ENCODE peak calls at places on chromosome 3, in ten cellular contexts. N is GM23338, E is hepatocyte, G is spleen, T is astrocyte of the cerebellum, S is esophagus muscularis mucosa, F is left lung, X is AG09309, K is AG10803, A is cardiac fibroblast. H is an unnamed sample.

GRCh38 chr3:100993309-100993708 is at the start of gene ABI3BP:
- DNase-seq in N (no peak), E (peak), G (peak), T (peak), S (no peak), F (peak), X (peak), K (peak), A (peak), H (peak)

GRCh38 chr3:99825239-99825638 is 7.6 kb downstream of the CMSS1 start:
- DNase-seq in N (no peak), E (no peak), G (no peak), T (no peak), S (no peak), F (no peak), X (no peak), K (no peak), A (no peak), H (no peak)

GRCh38 chr3:143963946-143964345 is 7.7 kb upstream of the DIPK2A start:
- DNase-seq in N (no peak), E (no peak), G (peak), T (no peak), S (no peak), F (peak), X (no peak), K (no peak), A (peak), H (no peak)

GRCh38 chr3:128079823-128080222 is 27.6 kb downstream of the SEC61A1 start:
- DNase-seq in N (no peak), E (no peak), G (no peak), T (no peak), S (no peak), F (no peak), X (no peak), K (no peak), A (no peak), H (no peak)

GRCh38 chr3:113132571-113132996 is 78.8 kb upstream of the BOC start:
- DNase-seq in N (no peak), E (no peak), G (no peak), T (peak), S (no peak), F (no peak), X (peak), K (peak), A (peak), H (no peak)

GRCh38 chr3:101151286-101151901 is 158.2 kb upstream of the ABI3BP start:
- DNase-seq in N (no peak), E (no peak), G (no peak), T (no peak), S (no peak), F (no peak), X (no peak), K (peak), A (peak), H (no peak)

GRCh38 chr3:107969994-107970896 is 120.6 kb downstream of the CD47 start:
- DNase-seq in N (no peak), E (peak), G (no peak), T (no peak), S (no peak), F (no peak), X (no peak), K (no peak), A (peak), H (no peak)

GRCh38 chr3:42582474-42583070 is 805 bp upstream of the SEC22C start:
- DNase-seq in N (peak), E (no peak), G (no peak), T (no peak), S (no peak), F (no peak), X (no peak), K (no peak), A (no peak), H (no peak)

GRCh38 chr3:152126260-152126659 is 142.5 kb upstream of the MBNL1 start:
- DNase-seq in N (no peak), E (no peak), G (no peak), T (no peak), S (no peak), F (no peak), X (no peak), K (peak), A (peak), H (no peak)

GRCh38 chr3:142987080-142987700 is 14.2 kb upstream of the U2SURP start:
- DNase-seq in N (peak), E (peak), G (no peak), T (peak), S (no peak), F (no peak), X (no peak), K (peak), A (peak), H (no peak)

DNA sequence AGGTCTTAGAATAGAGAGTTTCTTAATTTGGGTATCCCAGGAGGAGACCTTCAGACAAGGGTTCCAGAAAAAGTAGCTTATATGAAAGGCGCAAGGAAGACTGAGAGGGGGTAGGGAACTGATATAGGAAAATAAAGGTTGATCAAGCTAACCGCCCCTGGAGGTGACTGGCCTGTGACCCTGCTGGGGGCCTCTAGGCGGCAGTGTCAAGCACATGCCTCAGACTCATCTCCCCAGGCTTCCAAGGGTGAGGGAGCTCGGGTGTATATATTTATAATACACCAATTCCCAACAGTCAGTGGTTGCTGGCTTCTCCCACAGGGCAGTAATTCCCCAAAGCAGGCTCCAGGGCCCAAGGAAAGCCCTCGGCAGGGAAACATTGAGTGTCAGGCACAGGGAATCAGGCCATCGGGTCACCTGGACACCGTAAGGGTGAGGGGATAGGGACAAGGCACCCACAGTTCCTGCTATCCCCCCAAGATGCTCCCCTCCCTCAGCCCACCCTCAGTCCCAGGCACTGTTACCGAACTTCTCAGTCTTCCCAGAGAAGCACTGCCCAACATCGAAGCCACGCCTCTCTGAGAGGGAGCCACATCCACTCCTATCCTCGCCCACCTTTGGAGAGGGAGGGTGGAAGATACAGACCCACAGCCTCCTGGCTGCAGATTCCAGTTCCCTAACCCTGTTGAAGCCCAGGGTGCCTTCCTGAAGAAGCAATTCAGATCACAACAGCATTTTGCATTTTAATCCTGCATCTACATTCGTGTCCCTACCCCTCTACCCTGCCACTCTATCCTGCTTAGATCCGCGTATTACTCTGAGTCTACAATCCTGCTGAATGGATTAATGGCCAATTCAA is 19.5 kb upstream of the CAV3 start:
- DNase-seq in N (peak), E (no peak), G (no peak), T (no peak), S (no peak), F (no peak), X (no peak), K (no peak), A (peak), H (no peak)
- TF ChIP-seq CTCF in N (peak), E (peak), G (no peak), T (peak), S (no peak), F (no peak), X (peak), K (peak), A (peak), H (no peak)

DNA sequence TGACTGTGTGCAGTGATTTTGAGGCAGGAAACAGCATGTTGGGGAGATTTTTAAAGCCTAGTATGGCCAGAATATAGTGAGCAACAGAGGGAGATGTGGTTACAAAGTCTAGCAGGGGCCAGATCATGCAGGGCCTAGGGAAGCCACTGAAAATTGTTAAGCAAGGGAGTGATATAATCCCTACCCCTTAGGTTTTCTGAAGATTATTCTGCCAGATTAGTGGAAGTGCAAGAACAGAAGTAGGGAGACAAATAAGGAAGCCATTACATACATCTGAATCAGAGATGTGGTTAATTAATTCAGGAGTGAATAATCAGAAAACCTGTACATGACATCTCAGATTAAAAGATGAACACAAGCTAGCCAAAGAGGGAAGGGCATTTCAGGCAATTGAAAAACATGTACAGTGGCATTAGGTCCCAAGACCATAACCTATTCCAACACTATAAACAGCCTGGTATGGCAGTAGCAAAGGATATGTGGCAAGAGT is 54.8 kb downstream of the MSL2 start:
- DNase-seq in N (no peak), E (no peak), G (no peak), T (no peak), S (no peak), F (no peak), X (no peak), K (peak), A (no peak), H (no peak)
- H3K4me3 ChIP-seq in N (no peak), E (no peak), G (no peak), T (no peak), S (no peak), F (no peak), X (no peak), K (no peak), A (no peak), H (no peak)

DNA sequence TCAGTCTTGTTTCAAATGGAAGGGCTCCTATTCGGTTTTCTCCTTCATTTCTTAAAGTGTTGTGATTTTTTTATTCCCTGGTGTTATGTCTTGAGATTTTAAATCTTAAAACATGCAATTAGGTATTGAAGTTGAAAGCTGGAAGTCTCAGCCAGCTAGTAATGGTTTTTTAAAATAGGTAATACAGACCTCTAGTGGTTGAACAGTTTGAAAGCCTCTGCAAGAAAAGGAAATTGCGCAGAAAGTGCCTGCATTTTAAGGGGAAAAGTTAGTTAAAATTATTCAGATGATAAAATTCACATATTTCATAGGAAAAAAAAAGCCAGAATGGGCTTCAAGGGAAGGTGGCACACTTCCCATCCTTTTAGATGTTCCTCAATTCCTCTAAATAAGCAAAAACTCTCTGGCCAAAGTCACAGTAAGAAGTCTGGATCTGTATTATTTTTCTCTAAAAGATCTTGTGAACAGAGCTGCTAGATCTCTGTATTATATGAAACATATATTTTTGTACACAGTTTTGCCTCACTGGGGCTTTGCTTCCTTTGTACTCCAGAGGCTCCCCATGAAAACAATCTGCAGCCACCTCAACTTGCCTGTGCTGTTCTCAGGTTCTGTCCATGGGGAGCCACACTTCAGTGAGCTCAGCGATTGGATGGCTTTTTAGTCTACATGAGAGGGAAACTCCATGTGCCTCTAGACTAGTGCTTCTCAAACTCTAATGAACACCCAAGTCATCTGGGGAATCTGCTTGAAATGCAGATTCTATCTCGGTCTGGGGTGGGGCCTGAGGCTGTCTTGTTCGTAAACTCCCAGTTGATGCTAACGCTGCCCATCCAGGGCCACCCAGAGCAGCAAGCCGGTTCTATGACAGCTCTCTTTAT is 21.5 kb downstream of the AGTR1 start:
- DNase-seq in N (peak), E (peak), G (no peak), T (peak), S (no peak), F (no peak), X (no peak), K (peak), A (peak), H (no peak)
- TF ChIP-seq CTCF in N (peak), E (peak), G (peak), T (peak), S (peak), F (no peak), X (peak), K (peak), A (peak), H (no peak)

DNA sequence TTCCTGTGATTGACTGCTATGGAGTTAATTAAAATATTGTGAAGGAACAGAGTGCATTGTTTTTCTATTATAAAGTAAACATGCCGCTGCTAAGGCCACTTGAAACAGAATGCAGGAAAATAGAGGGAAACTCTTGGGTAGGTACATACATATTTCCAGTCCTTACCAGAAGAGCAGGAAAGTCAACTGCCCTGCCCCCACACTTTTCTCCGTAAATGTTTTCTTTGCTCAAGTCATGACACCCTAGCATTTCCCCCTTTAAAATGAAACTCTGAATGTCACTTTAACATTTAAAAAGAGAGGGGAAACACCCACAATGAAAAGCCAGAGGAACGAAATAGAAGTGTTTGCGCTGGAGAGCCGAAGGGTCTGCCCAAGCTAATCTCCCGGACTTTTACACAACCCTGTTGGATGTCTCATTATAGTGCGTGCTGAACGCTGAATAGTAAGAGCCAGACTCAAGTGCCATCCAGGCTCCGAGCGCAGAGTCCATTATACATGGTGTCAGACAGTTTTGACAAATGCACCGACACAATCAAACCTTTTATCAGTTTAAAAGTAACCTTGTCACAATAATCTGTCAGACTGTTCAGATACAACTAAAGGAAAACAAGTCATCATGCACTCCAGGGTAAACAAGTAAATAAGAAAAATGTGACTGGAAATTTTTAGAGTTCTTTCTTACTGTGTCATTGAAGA is 159.6 kb downstream of the RBMS3 start:
- DNase-seq in N (peak), E (peak), G (no peak), T (no peak), S (no peak), F (no peak), X (no peak), K (peak), A (no peak), H (no peak)
- H3K4me3 ChIP-seq in N (peak), E (peak), G (no peak), T (peak), S (peak), F (peak), X (no peak), K (peak), A (no peak), H (no peak)

DNA sequence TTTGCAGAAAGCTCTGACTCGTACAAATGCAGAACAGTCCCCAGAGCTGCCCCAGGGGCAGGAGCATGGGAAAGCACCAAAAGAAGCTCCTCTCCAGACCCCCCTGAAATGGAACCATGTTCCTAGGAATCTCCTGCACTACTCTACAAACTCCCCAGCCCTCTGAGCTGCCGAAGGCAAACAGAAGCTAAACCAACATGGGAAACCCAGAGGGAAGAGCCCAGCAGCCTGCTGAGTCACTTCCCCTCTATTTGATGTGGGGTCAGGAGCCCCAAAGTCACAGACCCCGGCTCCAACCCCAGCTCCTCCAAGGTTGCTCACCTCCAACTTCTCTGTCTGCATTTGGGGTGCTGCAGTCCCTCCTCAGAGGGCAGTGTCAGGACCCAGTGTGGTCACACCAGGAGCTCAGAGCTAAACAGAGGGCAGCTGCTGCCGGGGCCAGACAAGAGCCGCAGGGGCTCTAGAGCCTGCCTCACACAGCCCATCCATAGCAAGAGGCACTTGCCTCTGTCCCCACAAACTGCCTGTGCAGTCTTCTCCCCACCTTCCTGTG is 3.8 kb upstream of the PLXNA1 start:
- DNase-seq in N (no peak), E (no peak), G (no peak), T (no peak), S (no peak), F (peak), X (no peak), K (no peak), A (no peak), H (no peak)
- TF ChIP-seq CTCF in N (no peak), E (no peak), G (no peak), T (no peak), S (no peak), F (no peak), X (no peak), K (no peak), A (no peak), H (no peak)

GRCh38 chr3:9902372-9903237 is at the start of gene IL17RE:
- DNase-seq in N (peak), E (no peak), G (peak), T (no peak), S (no peak), F (peak), X (no peak), K (no peak), A (no peak), H (peak)
- H3K4me3 ChIP-seq in N (peak), E (no peak), G (no peak), T (no peak), S (peak), F (peak), X (no peak), K (peak), A (peak), H (peak)

GRCh38 chr3:55541456-55541855 is 54.4 kb upstream of the WNT5A start:
- DNase-seq in N (no peak), E (no peak), G (no peak), T (no peak), S (no peak), F (no peak), X (no peak), K (no peak), A (no peak), H (no peak)

GRCh38 chr3:55538158-55538557 is 51.1 kb upstream of the WNT5A start:
- DNase-seq in N (peak), E (no peak), G (no peak), T (no peak), S (no peak), F (no peak), X (no peak), K (no peak), A (no peak), H (no peak)

GRCh38 chr3:55543228-55543627 is 56.1 kb upstream of the WNT5A start:
- DNase-seq in N (no peak), E (no peak), G (no peak), T (no peak), S (no peak), F (no peak), X (no peak), K (no peak), A (no peak), H (no peak)

GRCh38 chr3:55541016-55541415 is 53.9 kb upstream of the WNT5A start:
- DNase-seq in N (no peak), E (no peak), G (no peak), T (peak), S (no peak), F (no peak), X (no peak), K (peak), A (no peak), H (no peak)

GRCh38 chr3:55540579-55540978 is 53.5 kb upstream of the WNT5A start:
- DNase-seq in N (peak), E (no peak), G (no peak), T (no peak), S (no peak), F (no peak), X (no peak), K (no peak), A (no peak), H (no peak)
- TF ChIP-seq CTCF in N (no peak), E (no peak), G (no peak), T (no peak), S (no peak), F (no peak), X (no peak), K (no peak), A (no peak), H (no peak)

GRCh38 chr3:187228740-187229139 is 31.5 kb downstream of the RTP1 start:
- DNase-seq in N (no peak), E (no peak), G (no peak), T (no peak), S (no peak), F (no peak), X (no peak), K (no peak), A (no peak), H (no peak)

GRCh38 chr3:187227658-187228258 is 30.5 kb downstream of the RTP1 start:
- DNase-seq in N (no peak), E (no peak), G (no peak), T (peak), S (no peak), F (no peak), X (no peak), K (peak), A (peak), H (no peak)

GRCh38 chr3:187222801-187223200 is 25.5 kb downstream of the RTP1 start:
- DNase-seq in N (no peak), E (no peak), G (no peak), T (no peak), S (no peak), F (no peak), X (no peak), K (no peak), A (no peak), H (no peak)

DNA sequence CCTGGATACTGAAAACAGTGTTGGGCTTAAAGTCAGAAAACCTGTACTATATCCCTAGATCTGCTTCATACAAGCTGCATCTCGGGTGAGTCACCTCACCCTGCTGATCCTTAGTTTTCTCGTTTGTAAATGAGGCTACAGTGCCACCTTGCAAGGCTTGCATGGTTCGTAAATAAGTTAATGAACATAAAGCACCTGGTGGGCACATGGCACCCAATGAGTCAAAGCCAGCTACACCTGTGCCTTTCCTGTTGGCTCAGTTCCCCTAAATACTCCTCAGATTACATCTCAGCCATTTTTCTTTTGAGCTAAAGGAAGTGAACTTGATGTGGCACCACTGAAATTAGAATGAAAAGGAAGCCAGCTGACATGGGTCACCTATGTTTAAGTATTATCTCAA is 26.5 kb downstream of the RTP1 start:
- DNase-seq in N (no peak), E (peak), G (no peak), T (no peak), S (no peak), F (no peak), X (no peak), K (no peak), A (no peak), H (no peak)
- H3K4me3 ChIP-seq in N (no peak), E (no peak), G (no peak), T (no peak), S (no peak), F (no peak), X (no peak), K (no peak), A (no peak), H (no peak)

H was measured in lower leg skin.